ENCODE peak calls at places on chromosomes 3 and 15, in four cellular contexts. O, V, X and S are unnamed samples.

GRCh38 chr3:181252626-181253025 is 263.1 kb upstream of the DNAJC19 start:
- DNase-seq in X (no peak), O (peak), V (no peak), S (no peak)

GRCh38 chr3:12192173-12192572 is 33.5 kb upstream of the TIMP4 start:
- DNase-seq in X (no peak), O (no peak), V (no peak), S (no peak)

GRCh38 chr15:62957130-62957529 is 85.4 kb upstream of the TPM1 start:
- DNase-seq in X (no peak), V (peak), O (no peak), S (peak)

GRCh38 chr3:114093596-114093995 is 37.1 kb downstream of the QTRT2 start:
- DNase-seq in O (no peak), X (peak), V (peak), S (peak)

GRCh38 chr15:50051811-50052419 is 67.1 kb downstream of the ATP8B4 start:
- DNase-seq in V (peak), X (peak), O (peak), S (peak)

GRCh38 chr3:114706591-114707224 is 412.9 kb downstream of the TIGIT start:
- DNase-seq in V (peak), X (peak), O (no peak), S (peak)

GRCh38 chr3:85259748-85260147 is 301.0 kb downstream of the CADM2 start:
- DNase-seq in V (no peak), X (no peak), O (no peak), S (no peak)

GRCh38 chr15:28165791-28166190 is 66.7 kb upstream of the OCA2 start:
- DNase-seq in V (no peak), O (no peak), X (no peak), S (no peak)

GRCh38 chr3:175316799-175317198 is 457.7 kb downstream of the NAALADL2 start:
- DNase-seq in X (no peak), V (no peak), O (no peak), S (no peak)

GRCh38 chr3:99795573-99795972 is 22.1 kb upstream of the CMSS1 start:
- DNase-seq in X (no peak), O (no peak), V (no peak), S (no peak)

GRCh38 chr3:147419062-147419701 is 10.0 kb downstream of the ZIC1 start:
- DNase-seq in O (no peak), X (peak), V (no peak), S (peak)

GRCh38 chr15:33211409-33211808 is 16.9 kb upstream of the FMN1 start:
- DNase-seq in V (no peak), O (no peak), X (no peak), S (no peak)

GRCh38 chr3:31038086-31038737 is 143.8 kb upstream of the GADL1 start:
- DNase-seq in O (no peak), V (no peak), X (no peak), S (no peak)

GRCh38 chr3:32175607-32176197 is 62.8 kb upstream of the CMTM8 start:
- DNase-seq in X (peak), O (peak), V (peak), S (no peak)

GRCh38 chr3:138875754-138876664 is 41.3 kb upstream of the PIK3CB start:
- DNase-seq in O (no peak), X (no peak), V (peak), S (no peak)

GRCh38 chr3:43015572-43016512 is 36.7 kb downstream of the GASK1A start:
- DNase-seq in V (no peak), O (no peak), X (no peak), S (no peak)

GRCh38 chr3:99741588-99741987 is 76.1 kb upstream of the CMSS1 start:
- DNase-seq in V (no peak), O (no peak), X (no peak), S (no peak)

GRCh38 chr15:98727115-98728040 is 79.0 kb downstream of the IGF1R start:
- DNase-seq in V (peak), X (peak), O (no peak), S (peak)

GRCh38 chr3:89145995-89146394 is 38.6 kb downstream of the EPHA3 start:
- DNase-seq in X (peak), O (no peak), V (no peak), S (peak)

GRCh38 chr3:106185949-106186348 is 317.1 kb upstream of the CBLB start:
- DNase-seq in X (no peak), V (no peak), O (no peak), S (no peak)

GRCh38 chr3:60081381-60082095 is 1031.7 kb upstream of the CFAP20DC start:
- DNase-seq in X (no peak), O (no peak), V (no peak), S (no peak)

GRCh38 chr3:9147215-9147895 is 102.1 kb downstream of the SRGAP3 start:
- DNase-seq in O (no peak), X (no peak), V (peak), S (peak)

GRCh38 chr3:73605388-73605787 is 19.4 kb downstream of the PDZRN3 start:
- DNase-seq in X (peak), O (no peak), V (no peak), S (no peak)

GRCh38 chr15:24659622-24660021 is 16.0 kb upstream of the NPAP1 start:
- DNase-seq in X (no peak), O (no peak), V (no peak), S (no peak)

GRCh38 chr3:138469869-138470268 is 35.5 kb downstream of the ESYT3 start:
- DNase-seq in O (no peak), X (no peak), V (no peak), S (no peak)

GRCh38 chr15:61228025-61228901 is 839 bp downstream of the RORA start:
- DNase-seq in X (peak), O (no peak), V (no peak), S (peak)

GRCh38 chr3:113614402-113614801 is 82.0 kb downstream of the USF3 start:
- DNase-seq in X (no peak), O (no peak), V (no peak), S (no peak)

GRCh38 chr15:84400017-84400740 is 164.6 kb downstream of the GOLGA6L4 start:
- DNase-seq in V (no peak), X (no peak), O (no peak), S (no peak)